ENCODE peak calls at places on chromosome 17, in ten cellular contexts. Y, W, I, G, V, R, P, U, N and M are unnamed samples.

GRCh38 chr17:40293363-40293762 is 5.7 kb downstream of the CDC6 start:
- DNase-seq in Y (no peak), W (no peak), I (no peak), G (peak; percentile 62), V (no peak), R (no peak), P (no peak), U (peak; percentile 42), N (peak; percentile 75), M (no peak)

GRCh38 chr17:18119938-18120337 is 11.4 kb downstream of the MYO15A start:
- DNase-seq in Y (no peak), W (no peak), I (no peak), G (no peak), V (no peak), R (no peak), P (no peak), U (no peak), N (no peak), M (peak; percentile 50)

GRCh38 chr17:8084250-8084649 is 3.3 kb downstream of the ALOX12B start:
- DNase-seq in Y (no peak), W (no peak), I (no peak), G (no peak), V (no peak), R (no peak), P (no peak), U (no peak), N (no peak), M (no peak)

GRCh38 chr17:14296511-14296910 is 4.4 kb upstream of the HS3ST3B1 start:
- DNase-seq in Y (no peak), W (no peak), I (no peak), G (no peak), V (no peak), R (no peak), P (no peak), U (no peak), N (no peak), M (peak; percentile 51)

GRCh38 chr17:38751144-38751802 is 1.3 kb upstream of the PSMB3 start:
- DNase-seq in Y (peak; percentile 21), W (no peak), I (no peak), G (no peak), V (no peak), R (no peak), P (no peak), U (peak; percentile 40), N (no peak), M (peak; percentile 51)

GRCh38 chr17:82236142-82236971 is 7.5 kb downstream of the SLC16A3 start:
- DNase-seq in Y (peak; percentile 47), W (no peak), I (peak; percentile 45), G (peak; percentile 78), V (peak; percentile 85), R (no peak), P (peak; percentile 75), U (peak; percentile 63), N (no peak), M (peak; percentile 96)

GRCh38 chr17:81713556-81714411 is 1.7 kb downstream of the SLC25A10 start:
- DNase-seq in Y (no peak), W (no peak), I (no peak), G (no peak), V (peak; percentile 46), R (no peak), P (peak; percentile 74), U (no peak), N (no peak), M (no peak)

GRCh38 chr17:64707077-64707591 is 45.0 kb upstream of the SMURF2 start:
- DNase-seq in Y (peak; percentile 100), W (peak; percentile 99), I (peak; percentile 100), G (peak; percentile 93), V (peak; percentile 84), R (no peak), P (peak; percentile 77), U (peak; percentile 98), N (peak; percentile 93), M (no peak)

GRCh38 chr17:50346313-50347086 is 574 bp downstream of the XYLT2 start:
- DNase-seq in Y (no peak), W (peak; percentile 35), I (peak; percentile 29), G (peak; percentile 53), V (peak; percentile 77), R (no peak), P (peak; percentile 63), U (peak; percentile 19), N (peak; percentile 44), M (peak; percentile 92)

GRCh38 chr17:60601443-60602384 is 1.7 kb downstream of the PPM1D start:
- DNase-seq in Y (peak; percentile 81), W (peak; percentile 74), I (peak; percentile 92), G (peak; percentile 47), V (no peak), R (peak; percentile 40), P (peak; percentile 53), U (peak; percentile 88), N (peak; percentile 65), M (peak; percentile 72)

GRCh38 chr17:77602062-77602746 is 356.3 kb upstream of the TNRC6C start:
- DNase-seq in Y (peak; percentile 29), W (no peak), I (no peak), G (peak; percentile 88), V (peak; percentile 51), R (no peak), P (peak; percentile 27), U (peak; percentile 54), N (peak; percentile 80), M (peak; percentile 14)

GRCh38 chr17:2980904-2981246 is 82.5 kb downstream of the OR1D5 start:
- DNase-seq in Y (no peak), W (no peak), I (no peak), G (no peak), V (peak; percentile 27), R (no peak), P (no peak), U (no peak), N (no peak), M (no peak)

GRCh38 chr17:9223531-9223930 is 202.2 kb downstream of the NTN1 start:
- DNase-seq in Y (no peak), W (no peak), I (no peak), G (no peak), V (no peak), R (no peak), P (no peak), U (no peak), N (no peak), M (no peak)

GRCh38 chr17:80861892-80862291 is 129.7 kb upstream of the CHMP6 start:
- DNase-seq in Y (peak; percentile 30), W (no peak), I (no peak), G (peak; percentile 49), V (no peak), R (no peak), P (no peak), U (peak; percentile 10), N (peak; percentile 24), M (peak; percentile 79)

GRCh38 chr17:75721463-75722011 is 278 bp downstream of the ITGB4 start:
- DNase-seq in Y (no peak), W (no peak), I (no peak), G (peak; percentile 23), V (no peak), R (no peak), P (peak; percentile 57), U (no peak), N (no peak), M (no peak)

GRCh38 chr17:46783031-46783593 is 35.4 kb downstream of the WNT3 start:
- DNase-seq in Y (no peak), W (no peak), I (no peak), G (no peak), V (no peak), R (no peak), P (peak; percentile 76), U (no peak), N (no peak), M (no peak)

GRCh38 chr17:77657821-77658220 is 300.7 kb upstream of the TNRC6C start:
- DNase-seq in Y (no peak), W (no peak), I (no peak), G (no peak), V (no peak), R (no peak), P (no peak), U (no peak), N (no peak), M (no peak)

GRCh38 chr17:41987642-41988041 is 21.0 kb downstream of the CNP start:
- DNase-seq in Y (no peak), W (no peak), I (no peak), G (no peak), V (no peak), R (no peak), P (no peak), U (peak; percentile 48), N (no peak), M (no peak)

GRCh38 chr17:37148171-37148570 is 199.4 kb downstream of the AATF start:
- DNase-seq in Y (no peak), W (no peak), I (peak; percentile 45), G (no peak), V (no peak), R (no peak), P (no peak), U (peak; percentile 51), N (peak; percentile 11), M (no peak)

GRCh38 chr17:79746955-79747507 is 16.3 kb downstream of the ENPP7 start:
- DNase-seq in Y (no peak), W (no peak), I (no peak), G (no peak), V (no peak), R (no peak), P (no peak), U (peak; percentile 17), N (no peak), M (peak; percentile 73)
- H3K4me3 ChIP-seq in Y (no peak overlapping the region), W (no peak overlapping the region), I (no peak overlapping the region), G (no peak overlapping the region), V (no peak overlapping the region), R (no peak overlapping the region), P (no peak overlapping the region), U (no peak overlapping the region), N (no peak overlapping the region), M (no peak overlapping the region)

DNA sequence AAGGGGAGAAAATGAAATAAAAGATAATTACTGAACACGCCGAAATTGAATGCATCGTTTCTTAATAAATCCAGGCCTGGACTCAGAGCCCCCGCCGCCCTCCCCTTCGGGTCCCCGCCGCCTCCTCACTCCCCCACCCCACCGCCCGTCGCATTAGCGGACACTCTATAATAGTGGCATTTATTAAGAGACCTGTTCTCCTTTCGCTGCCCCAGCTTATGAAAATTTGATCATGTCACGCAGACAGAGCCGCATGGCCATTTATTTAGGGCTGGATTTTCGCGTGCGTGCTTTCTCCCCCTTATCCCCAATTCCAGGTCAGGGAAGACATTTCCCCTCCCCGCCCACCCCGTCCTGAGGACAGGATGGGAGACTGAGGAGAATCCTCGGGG is 6.3 kb upstream of the HOXB2 start:
- DNase-seq in Y (peak; percentile 42), W (no peak), I (no peak), G (no peak), V (no peak), R (no peak), P (no peak), U (no peak), N (no peak), M (no peak)
- H3K27me3 ChIP-seq in Y (no peaks in the 10 kb centered on the region), W (no peaks in the 10 kb centered on the region), I (no peaks in the 10 kb centered on the region), G (peaks cover 94% of the 10 kb centered on the region), V (peaks cover 3% of the 10 kb centered on the region), R (no peaks in the 10 kb centered on the region), P (no peaks in the 10 kb centered on the region), U (peaks cover 46% of the 10 kb centered on the region), N (peaks cover 88% of the 10 kb centered on the region), M (peaks cover 86% of the 10 kb centered on the region)

GRCh38 chr17:35972066-35972465 is 9.2 kb downstream of the CCL16 start:
- DNase-seq in Y (no peak), W (no peak), I (no peak), G (no peak), V (no peak), R (no peak), P (no peak), U (no peak), N (no peak), M (no peak)
- H3K36me3 ChIP-seq in Y (no peaks in the 10 kb centered on the region), W (no peaks in the 10 kb centered on the region), I (no peaks in the 10 kb centered on the region), G (no peaks in the 10 kb centered on the region), V (no peaks in the 10 kb centered on the region), R (no peaks in the 10 kb centered on the region), P (no peaks in the 10 kb centered on the region), U (no peaks in the 10 kb centered on the region), N (no peaks in the 10 kb centered on the region), M (no peaks in the 10 kb centered on the region)

GRCh38 chr17:12730931-12731521 is 58.3 kb upstream of the ARHGAP44 start:
- DNase-seq in Y (peak; percentile 78), W (no peak), I (no peak), G (peak; percentile 94), V (no peak), R (no peak), P (peak; percentile 88), U (peak; percentile 37), N (peak; percentile 87), M (peak; percentile 50)
- H3K4me3 ChIP-seq in Y (no peak overlapping the region), W (no peak overlapping the region), I (no peak overlapping the region), G (no peak overlapping the region), V (no peak overlapping the region), R (no peak overlapping the region), P (no peak overlapping the region), U (no peak overlapping the region), N (no peak overlapping the region), M (no peak overlapping the region)